ENCODE peak calls at places on chromosomes 16 and 17, in five cellular contexts. H, U, I, D and B are unnamed samples.

GRCh38 chr16:1093284-1094123 is 2.5 kb downstream of the C1QTNF8 start:
- DNase-seq in H (no peak), I (no peak), U (no peak), D (peak), B (no peak)

GRCh38 chr17:44971776-44972483 is 3.8 kb upstream of the C1QL1 start:
- DNase-seq in U (no peak), D (no peak), I (no peak), H (peak), B (peak)

GRCh38 chr16:28990375-28991040 is 5.7 kb downstream of the LAT start:
- DNase-seq in H (no peak), U (no peak), I (no peak), D (no peak), B (no peak)

GRCh38 chr16:65125871-65126270 is 4.0 kb upstream of the CDH11 start:
- DNase-seq in H (no peak), I (no peak), U (no peak), D (no peak), B (peak)

GRCh38 chr17:67076290-67076689 is 31.9 kb downstream of the CACNG1 start:
- DNase-seq in D (no peak), I (peak), H (no peak), U (no peak), B (no peak)

GRCh38 chr17:55177914-55178217 is 86.9 kb upstream of the HLF start:
- DNase-seq in I (no peak), U (no peak), D (no peak), H (no peak), B (no peak)

GRCh38 chr16:68353366-68353765 is 42.5 kb downstream of the PRMT7 start:
- DNase-seq in D (no peak), U (no peak), H (no peak), I (no peak), B (no peak)

GRCh38 chr17:54968954-54969400 is 412 bp downstream of the STXBP4 start:
- DNase-seq in U (peak), I (no peak), H (peak), D (no peak), B (peak)

GRCh38 chr16:70747703-70748631 is 53.0 kb downstream of the VAC14 start:
- DNase-seq in H (no peak), U (no peak), D (no peak), I (no peak), B (peak)

GRCh38 chr17:9217151-9218067 is 196.1 kb downstream of the NTN1 start:
- DNase-seq in H (peak), U (no peak), I (no peak), D (no peak), B (peak)

GRCh38 chr17:69525920-69526841 is 111.7 kb downstream of the MAP2K6 start:
- DNase-seq in D (peak), U (no peak), I (no peak), H (peak), B (peak)

GRCh38 chr16:11379420-11379819 is 34.2 kb downstream of the RMI2 start:
- DNase-seq in D (no peak), U (no peak), I (no peak), H (no peak), B (no peak)

GRCh38 chr17:33640629-33641028 is 347.5 kb upstream of the ASIC2 start:
- DNase-seq in D (no peak), I (no peak), U (no peak), H (no peak), B (no peak)

GRCh38 chr16:84040823-84041391 is 1.7 kb downstream of the SLC38A8 start:
- DNase-seq in H (no peak), U (no peak), D (no peak), I (no peak), B (peak)

GRCh38 chr16:16036359-16036792 is 87.0 kb downstream of the ABCC1 start:
- DNase-seq in I (no peak), U (no peak), H (no peak), D (no peak), B (no peak)

GRCh38 chr17:79874329-79874981 is 35.2 kb upstream of the CBX4 start:
- DNase-seq in U (no peak), H (peak), D (peak), I (no peak), B (peak)

GRCh38 chr16:75416904-75417565 is 16.3 kb downstream of the CFDP1 start:
- DNase-seq in I (no peak), U (no peak), D (no peak), H (no peak), B (no peak)

GRCh38 chr16:14424595-14424994 is 205.5 kb downstream of the PARN start:
- DNase-seq in H (no peak), D (no peak), I (no peak), U (no peak), B (no peak)

GRCh38 chr16:17416461-17417221 is 54.1 kb downstream of the XYLT1 start:
- DNase-seq in D (peak), H (no peak), I (no peak), U (no peak), B (peak)

GRCh38 chr16:71867934-71868333 is 16.0 kb downstream of the ZNF821 start:
- DNase-seq in H (no peak), D (no peak), I (no peak), U (no peak), B (no peak)

GRCh38 chr16:69796285-69797118 is 34.4 kb downstream of the WWP2 start:
- DNase-seq in D (peak), I (peak), U (no peak), H (peak), B (peak)

GRCh38 chr17:61440697-61441096 is 11.5 kb upstream of the TBX4 start:
- DNase-seq in D (no peak), I (no peak), U (no peak), H (no peak), B (no peak)

GRCh38 chr17:76997981-76998531 is 129.9 kb downstream of the MGAT5B start:
- DNase-seq in I (no peak), D (peak), U (no peak), H (no peak), B (no peak)

GRCh38 chr17:78923660-78924453 is 1.3 kb downstream of the TIMP2 start:
- DNase-seq in U (no peak), D (peak), I (no peak), H (no peak), B (no peak)

GRCh38 chr16:80526418-80527061 is 14.3 kb upstream of the DYNLRB2 start:
- DNase-seq in H (peak), U (no peak), D (peak), I (peak), B (peak)

GRCh38 chr17:73524941-73525679 is 119.1 kb downstream of the SDK2 start:
- DNase-seq in D (no peak), U (no peak), I (no peak), H (no peak), B (no peak)

GRCh38 chr16:74936902-74937560 is 47.9 kb downstream of the WDR59 start:
- DNase-seq in H (peak), D (no peak), U (no peak), I (peak), B (peak)

GRCh38 chr16:3317315-3317999 is 12.2 kb downstream of the ZNF75A start:
- DNase-seq in H (no peak), I (no peak), D (no peak), U (no peak), B (peak)

GRCh38 chr17:39277110-39277509 is 51.4 kb upstream of the STAC2 start:
- DNase-seq in U (no peak), H (no peak), I (no peak), D (peak), B (no peak)

GRCh38 chr17:253091-253846 is 71.8 kb upstream of the DOC2B start:
- DNase-seq in H (no peak), D (no peak), I (no peak), U (no peak), B (no peak)

GRCh38 chr17:76872221-76872873 is 4.1 kb downstream of the MGAT5B start:
- DNase-seq in U (no peak), H (peak), I (peak), D (no peak), B (peak)

GRCh38 chr16:72829846-72830620 is 217.9 kb downstream of the ZFHX3 start:
- DNase-seq in H (no peak), U (no peak), D (no peak), I (peak), B (no peak)

GRCh38 chr17:74873036-74873873 is 461 bp upstream of the FDXR start:
- DNase-seq in H (peak), U (peak), D (peak), I (peak), B (peak)

GRCh38 chr17:57919912-57920311 is 35.3 kb downstream of the CUEDC1 start:
- DNase-seq in H (no peak), D (no peak), U (no peak), I (no peak), B (no peak)

GRCh38 chr17:40530988-40531971 is 29.9 kb upstream of the TNS4 start:
- DNase-seq in U (peak), D (peak), I (no peak), H (no peak), B (no peak)

GRCh38 chr17:60435244-60436170 is 13.2 kb downstream of the CHCT1 start:
- DNase-seq in D (peak), H (peak), I (no peak), U (peak), B (peak)

DNA sequence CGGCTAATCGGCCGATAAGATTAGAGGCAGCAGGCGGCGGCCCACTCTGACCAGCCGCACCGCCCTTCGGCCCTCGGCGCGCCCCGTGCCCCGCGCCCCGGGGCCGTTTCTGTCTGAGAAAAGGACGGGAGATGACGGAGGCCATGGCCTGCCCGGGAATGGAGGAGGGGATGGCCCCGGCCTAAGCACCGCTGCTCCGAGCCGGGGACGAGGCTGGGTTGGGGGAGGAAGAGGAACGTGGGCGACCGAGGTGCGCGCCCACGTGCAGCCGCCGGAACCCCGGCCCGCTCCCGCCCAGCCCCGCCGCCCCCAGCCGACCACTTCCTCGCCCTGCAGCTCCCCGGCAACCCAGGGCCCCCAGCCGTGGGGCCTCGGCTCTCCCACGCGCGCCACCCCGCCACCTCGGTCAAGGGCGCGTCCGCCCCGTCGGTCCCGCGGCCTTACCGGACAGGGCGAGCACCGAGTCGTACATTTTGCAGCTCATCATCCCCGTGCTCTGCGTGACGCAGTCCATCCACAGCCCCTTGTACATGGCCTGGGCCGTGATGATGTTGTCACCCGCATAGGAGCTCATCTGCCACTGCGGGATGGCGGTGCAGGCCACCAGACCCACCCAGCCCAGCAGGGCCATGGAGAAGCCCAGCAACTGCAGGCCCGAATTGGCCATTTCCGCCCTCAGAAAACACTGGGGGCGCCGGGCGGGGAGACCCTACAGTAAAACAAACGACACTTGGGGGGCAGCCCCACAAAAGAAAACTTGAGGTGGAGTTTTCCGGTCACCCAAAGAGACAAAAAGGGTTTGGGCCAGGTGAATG is 694 bp downstream of the CLDN7 start:
- DNase-seq in U (no peak), I (no peak), H (no peak), D (no peak), B (no peak)
- H3K4me3 ChIP-seq in U (peak), I (peak), H (peak), D (no peak), B (peak)

GRCh38 chr16:54538241-54538640 is 251.7 kb upstream of the IRX3 start:
- DNase-seq in U (no peak), I (no peak), D (no peak), H (no peak), B (no peak)
- TF ChIP-seq CTCF in U (no peak), I (no peak), D (peak), H (peak), B (no peak)

DNA sequence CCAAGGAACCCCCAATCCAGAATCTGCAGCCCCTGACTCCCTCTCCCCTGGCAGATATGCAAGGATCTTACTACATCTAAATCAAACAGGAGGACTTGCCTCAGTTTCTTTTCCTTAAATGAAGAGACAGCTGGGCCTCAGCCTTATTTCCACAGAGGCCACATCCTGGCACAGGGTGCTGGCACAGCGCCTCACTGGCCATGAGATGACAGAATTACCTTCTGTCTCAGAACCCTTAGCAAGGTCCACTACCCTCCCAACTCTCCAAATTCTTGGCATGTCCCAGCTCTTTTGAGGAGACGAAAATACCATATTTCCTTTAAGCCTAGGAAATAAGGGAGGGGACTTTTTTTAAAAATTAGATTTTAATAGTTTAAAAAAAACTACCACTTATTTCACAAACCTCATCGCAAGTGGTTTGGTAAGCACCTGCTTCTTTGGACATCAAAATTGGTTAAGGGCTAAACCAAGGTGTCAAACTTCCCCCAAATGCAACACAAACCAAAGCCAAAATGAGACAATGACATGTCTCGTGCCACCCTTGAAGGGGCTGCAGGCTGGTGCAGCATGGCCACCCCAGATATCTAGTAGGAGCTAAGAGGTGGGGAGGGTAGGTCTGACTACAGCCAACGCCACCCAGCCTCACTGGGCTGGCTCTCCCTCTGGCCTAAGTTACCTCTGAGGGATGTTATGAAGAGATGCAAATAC is 25.3 kb downstream of the FAM117A start:
- DNase-seq in U (no peak), H (no peak), I (no peak), D (no peak), B (no peak)
- H3K4me3 ChIP-seq in U (no peak), H (no peak), I (no peak), D (peak), B (no peak)

GRCh38 chr17:50458290-50458689 is 10.4 kb downstream of the CHAD start:
- DNase-seq in U (no peak), H (no peak), D (no peak), I (no peak), B (no peak)

GRCh38 chr17:50457621-50458020 is 11.1 kb downstream of the CHAD start:
- DNase-seq in D (no peak), U (no peak), H (no peak), I (no peak), B (no peak)

GRCh38 chr17:50460831-50461526 is 7.7 kb downstream of the CHAD start:
- DNase-seq in D (no peak), H (no peak), U (no peak), I (no peak), B (no peak)

GRCh38 chr17:50459756-50460155 is 8.9 kb downstream of the CHAD start:
- DNase-seq in U (no peak), H (no peak), D (peak), I (no peak), B (peak)

DNA sequence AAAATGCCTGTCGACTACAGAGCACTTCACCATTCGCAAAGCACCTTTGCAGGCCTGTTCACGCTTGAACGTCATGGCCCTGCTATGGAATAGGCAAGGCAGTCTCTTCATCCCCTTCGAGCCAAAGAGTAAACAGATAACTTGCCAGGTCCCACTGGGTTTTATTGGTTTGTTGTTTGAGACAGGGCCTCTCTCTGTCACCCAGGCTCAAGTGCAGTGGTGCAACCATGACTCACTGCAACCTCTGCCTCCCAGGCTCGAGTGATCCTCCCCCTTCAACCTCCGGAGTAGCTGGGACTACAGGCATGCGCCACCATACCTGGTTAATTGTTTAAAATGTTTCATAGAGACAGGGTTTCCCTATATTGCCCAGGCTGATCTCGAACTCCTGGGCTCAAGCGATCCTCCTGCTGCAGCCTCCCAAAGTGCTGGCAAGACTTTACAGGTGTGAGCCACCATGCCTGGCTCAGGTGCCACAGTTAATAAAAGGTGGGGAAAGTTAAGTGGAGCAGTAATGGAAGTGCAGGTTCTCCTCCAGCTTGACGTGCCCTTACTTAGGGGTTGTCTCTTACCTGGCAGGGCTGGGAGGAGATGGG is 9.5 kb downstream of the CHAD start:
- DNase-seq in U (no peak), I (no peak), H (peak), D (no peak), B (peak)
- TF ChIP-seq CTCF in U (no peak), I (no peak), H (no peak), D (no peak), B (no peak)

GRCh38 chr16:88761830-88762229 is 23.2 kb downstream of the PIEZO1 start:
- DNase-seq in H (no peak), U (no peak), I (no peak), D (no peak), B (no peak)
- H3K4me3 ChIP-seq in H (no peak), U (no peak), I (no peak), D (no peak), B (no peak)